ENCODE peak calls at places on chromosome 5, in seven cellular contexts. One of them, this sample, is unnamed. For H3K27me3, the result is how much of the 10 kb centered on the place peaks cover.

GRCh38 chr5:16957305-16958165 is 21.4 kb upstream of the MYO10 start:
- DNase-seq in keratinocyte: peak
- DNase-seq in pancreas: no peak
- DNase-seq in astrocyte: peak
- DNase-seq in heart right ventricle: no peak
- DNase-seq in fibroblast of lung: peak
- DNase-seq in SK-N-SH: no peak
- DNase-seq in this sample: no peak

GRCh38 chr5:31477516-31477915 is 54.4 kb downstream of the DROSHA start:
- DNase-seq in keratinocyte: no peak
- DNase-seq in pancreas: no peak
- DNase-seq in astrocyte: no peak
- DNase-seq in heart right ventricle: no peak
- DNase-seq in fibroblast of lung: no peak
- DNase-seq in SK-N-SH: no peak
- DNase-seq in this sample: no peak

GRCh38 chr5:32572778-32573480 is 12.4 kb upstream of the SUB1 start:
- DNase-seq in keratinocyte: no peak
- DNase-seq in pancreas: no peak
- DNase-seq in astrocyte: no peak
- DNase-seq in heart right ventricle: no peak
- DNase-seq in fibroblast of lung: no peak
- DNase-seq in SK-N-SH: no peak
- DNase-seq in this sample: no peak

GRCh38 chr5:150053231-150053626 is 33.1 kb downstream of the CSF1R start:
- DNase-seq in keratinocyte: no peak
- DNase-seq in pancreas: no peak
- DNase-seq in astrocyte: peak
- DNase-seq in heart right ventricle: no peak
- DNase-seq in fibroblast of lung: peak
- DNase-seq in SK-N-SH: peak
- DNase-seq in this sample: no peak

GRCh38 chr5:42807722-42808447 is 3.8 kb downstream of the SELENOP start:
- DNase-seq in keratinocyte: no peak
- DNase-seq in pancreas: no peak
- DNase-seq in astrocyte: no peak
- DNase-seq in heart right ventricle: no peak
- DNase-seq in fibroblast of lung: peak
- DNase-seq in SK-N-SH: no peak
- DNase-seq in this sample: no peak

GRCh38 chr5:1090538-1090937 is 21.3 kb downstream of the SLC12A7 start:
- DNase-seq in keratinocyte: no peak
- DNase-seq in pancreas: no peak
- DNase-seq in astrocyte: no peak
- DNase-seq in heart right ventricle: peak
- DNase-seq in fibroblast of lung: no peak
- DNase-seq in SK-N-SH: no peak
- DNase-seq in this sample: no peak

GRCh38 chr5:72427488-72428437 is 79.4 kb downstream of the ZNF366 start:
- DNase-seq in keratinocyte: no peak
- DNase-seq in pancreas: no peak
- DNase-seq in astrocyte: peak
- DNase-seq in heart right ventricle: no peak
- DNase-seq in fibroblast of lung: peak
- DNase-seq in SK-N-SH: no peak
- DNase-seq in this sample: no peak

GRCh38 chr5:152393420-152393819 is 11.7 kb downstream of the NMUR2 start:
- DNase-seq in keratinocyte: no peak
- DNase-seq in pancreas: no peak
- DNase-seq in astrocyte: no peak
- DNase-seq in heart right ventricle: no peak
- DNase-seq in fibroblast of lung: no peak
- DNase-seq in SK-N-SH: no peak
- DNase-seq in this sample: no peak

GRCh38 chr5:115165790-115166189 is 3.9 kb downstream of the TRIM36 start:
- DNase-seq in keratinocyte: no peak
- DNase-seq in pancreas: no peak
- DNase-seq in astrocyte: no peak
- DNase-seq in heart right ventricle: no peak
- DNase-seq in fibroblast of lung: no peak
- DNase-seq in SK-N-SH: no peak
- DNase-seq in this sample: no peak

GRCh38 chr5:77774981-77775772 is 962 bp downstream of the TBCA start:
- DNase-seq in keratinocyte: no peak
- DNase-seq in pancreas: peak
- DNase-seq in astrocyte: no peak
- DNase-seq in heart right ventricle: no peak
- DNase-seq in fibroblast of lung: no peak
- DNase-seq in SK-N-SH: no peak
- DNase-seq in this sample: no peak

GRCh38 chr5:176738851-176739250 is 71.5 kb upstream of the UNC5A start:
- DNase-seq in keratinocyte: no peak
- DNase-seq in pancreas: no peak
- DNase-seq in astrocyte: no peak
- DNase-seq in heart right ventricle: no peak
- DNase-seq in fibroblast of lung: no peak
- DNase-seq in SK-N-SH: peak
- DNase-seq in this sample: no peak

GRCh38 chr5:176736271-176736965 is 73.9 kb upstream of the UNC5A start:
- DNase-seq in keratinocyte: no peak
- DNase-seq in pancreas: no peak
- DNase-seq in astrocyte: no peak
- DNase-seq in heart right ventricle: no peak
- DNase-seq in fibroblast of lung: no peak
- DNase-seq in SK-N-SH: peak
- DNase-seq in this sample: no peak

GRCh38 chr5:176739461-176740051 is 70.8 kb upstream of the UNC5A start:
- DNase-seq in keratinocyte: no peak
- DNase-seq in pancreas: no peak
- DNase-seq in astrocyte: no peak
- DNase-seq in heart right ventricle: no peak
- DNase-seq in fibroblast of lung: no peak
- DNase-seq in SK-N-SH: peak
- DNase-seq in this sample: no peak

GRCh38 chr5:176737001-176737745 is 73.2 kb upstream of the UNC5A start:
- DNase-seq in keratinocyte: no peak
- DNase-seq in pancreas: peak
- DNase-seq in astrocyte: no peak
- DNase-seq in heart right ventricle: no peak
- DNase-seq in fibroblast of lung: no peak
- DNase-seq in SK-N-SH: peak
- DNase-seq in this sample: peak

GRCh38 chr5:176737746-176738699 is 72.3 kb upstream of the UNC5A start:
- DNase-seq in keratinocyte: no peak
- DNase-seq in pancreas: no peak
- DNase-seq in astrocyte: no peak
- DNase-seq in heart right ventricle: no peak
- DNase-seq in fibroblast of lung: no peak
- DNase-seq in SK-N-SH: peak
- DNase-seq in this sample: peak
- H3K27me3 ChIP-seq in keratinocyte: half or more
- H3K27me3 ChIP-seq in pancreas: under half
- H3K27me3 ChIP-seq in astrocyte: under half
- H3K27me3 ChIP-seq in heart right ventricle: half or more
- H3K27me3 ChIP-seq in fibroblast of lung: half or more
- H3K27me3 ChIP-seq in SK-N-SH: under half
- H3K27me3 ChIP-seq in this sample: under half

GRCh38 chr5:109877670-109878045 is 187.9 kb downstream of the MAN2A1 start:
- DNase-seq in keratinocyte: no peak
- DNase-seq in pancreas: no peak
- DNase-seq in astrocyte: peak
- DNase-seq in heart right ventricle: no peak
- DNase-seq in fibroblast of lung: peak
- DNase-seq in SK-N-SH: no peak
- DNase-seq in this sample: no peak
- H3K4me3 ChIP-seq in keratinocyte: no peak
- H3K4me3 ChIP-seq in pancreas: no peak
- H3K4me3 ChIP-seq in astrocyte: peak
- H3K4me3 ChIP-seq in heart right ventricle: no peak
- H3K4me3 ChIP-seq in fibroblast of lung: no peak
- H3K4me3 ChIP-seq in SK-N-SH: no peak
- H3K4me3 ChIP-seq in this sample: no peak

GRCh38 chr5:69492391-69493234 is at the start of gene OCLN:
- DNase-seq in keratinocyte: no peak
- DNase-seq in pancreas: peak
- DNase-seq in astrocyte: no peak
- DNase-seq in heart right ventricle: peak
- DNase-seq in fibroblast of lung: peak
- DNase-seq in SK-N-SH: peak
- DNase-seq in this sample: peak

GRCh38 chr5:69494481-69494880 is 1.9 kb downstream of the OCLN start:
- DNase-seq in keratinocyte: no peak
- DNase-seq in pancreas: no peak
- DNase-seq in astrocyte: no peak
- DNase-seq in heart right ventricle: no peak
- DNase-seq in fibroblast of lung: no peak
- DNase-seq in SK-N-SH: no peak
- DNase-seq in this sample: no peak

GRCh38 chr5:69491027-69491426 is 1.6 kb upstream of the OCLN start:
- DNase-seq in keratinocyte: no peak
- DNase-seq in pancreas: no peak
- DNase-seq in astrocyte: no peak
- DNase-seq in heart right ventricle: no peak
- DNase-seq in fibroblast of lung: no peak
- DNase-seq in SK-N-SH: no peak
- DNase-seq in this sample: no peak

GRCh38 chr5:69493235-69493925 is 790 bp downstream of the OCLN start:
- DNase-seq in keratinocyte: no peak
- DNase-seq in pancreas: peak
- DNase-seq in astrocyte: peak
- DNase-seq in heart right ventricle: no peak
- DNase-seq in fibroblast of lung: peak
- DNase-seq in SK-N-SH: peak
- DNase-seq in this sample: peak

DNA sequence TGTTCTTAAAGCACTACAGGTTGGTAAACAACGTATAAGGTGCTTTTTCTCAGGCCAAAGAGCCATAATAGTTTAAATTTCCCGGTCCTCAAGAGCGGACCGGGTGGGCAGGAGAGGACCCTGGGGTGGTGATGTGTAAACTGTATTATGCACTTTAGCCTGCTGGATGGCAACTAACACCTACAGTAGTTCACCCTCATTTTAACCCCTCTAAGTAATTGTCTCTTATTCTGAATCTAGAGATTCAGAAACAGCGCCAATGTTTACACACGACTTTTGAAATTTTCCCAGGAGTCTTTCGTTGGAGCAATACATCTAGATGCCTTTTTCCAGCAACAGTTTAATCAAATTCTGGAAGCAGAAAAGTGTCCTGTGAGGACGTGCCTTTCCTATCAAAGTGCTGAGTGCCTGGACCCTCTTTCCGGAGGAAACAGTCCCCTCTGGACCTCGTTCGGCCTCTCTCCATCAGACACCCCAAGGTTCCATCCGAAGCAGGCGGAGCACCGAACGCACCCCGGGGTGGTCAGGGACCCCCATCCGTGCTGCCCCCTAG is 676 bp upstream of the OCLN start:
- DNase-seq in keratinocyte: no peak
- DNase-seq in pancreas: no peak
- DNase-seq in astrocyte: no peak
- DNase-seq in heart right ventricle: no peak
- DNase-seq in fibroblast of lung: no peak
- DNase-seq in SK-N-SH: no peak
- DNase-seq in this sample: no peak
- H3K27me3 ChIP-seq in keratinocyte: under half
- H3K27me3 ChIP-seq in pancreas: under half
- H3K27me3 ChIP-seq in astrocyte: under half
- H3K27me3 ChIP-seq in heart right ventricle: half or more
- H3K27me3 ChIP-seq in fibroblast of lung: under half
- H3K27me3 ChIP-seq in SK-N-SH: under half
- H3K27me3 ChIP-seq in this sample: under half

DNA sequence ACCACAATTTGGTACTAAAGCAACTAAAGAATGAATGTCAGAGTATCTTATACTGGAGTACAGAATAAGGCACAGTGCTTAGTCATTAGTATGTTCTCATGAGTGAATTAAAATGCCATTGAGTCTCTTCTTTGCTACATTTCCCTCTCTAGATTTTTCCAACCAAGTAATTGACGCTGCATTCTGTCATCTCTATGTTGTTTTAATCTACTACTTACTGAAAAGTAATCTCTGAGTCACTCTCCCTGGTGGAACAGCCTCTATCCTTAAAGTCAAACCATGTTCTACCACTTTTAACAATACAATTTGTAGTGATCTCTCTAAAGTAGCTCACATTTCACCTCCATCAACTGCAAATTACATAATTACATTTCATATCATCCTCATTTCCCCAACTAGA is 495.1 kb downstream of the CDH18 start:
- DNase-seq in keratinocyte: no peak
- DNase-seq in pancreas: no peak
- DNase-seq in astrocyte: peak
- DNase-seq in heart right ventricle: no peak
- DNase-seq in fibroblast of lung: peak
- DNase-seq in SK-N-SH: no peak
- DNase-seq in this sample: no peak
- H3K4me3 ChIP-seq in keratinocyte: no peak
- H3K4me3 ChIP-seq in pancreas: no peak
- H3K4me3 ChIP-seq in astrocyte: no peak
- H3K4me3 ChIP-seq in heart right ventricle: no peak
- H3K4me3 ChIP-seq in fibroblast of lung: no peak
- H3K4me3 ChIP-seq in SK-N-SH: no peak
- H3K4me3 ChIP-seq in this sample: no peak

GRCh38 chr5:97591781-97592180 is 408.7 kb upstream of the RIOK2 start:
- DNase-seq in keratinocyte: no peak
- DNase-seq in pancreas: no peak
- DNase-seq in astrocyte: no peak
- DNase-seq in heart right ventricle: no peak
- DNase-seq in fibroblast of lung: no peak
- DNase-seq in SK-N-SH: no peak
- DNase-seq in this sample: no peak
- H3K27me3 ChIP-seq in keratinocyte: under half
- H3K27me3 ChIP-seq in pancreas: under half
- H3K27me3 ChIP-seq in astrocyte: under half
- H3K27me3 ChIP-seq in heart right ventricle: under half
- H3K27me3 ChIP-seq in fibroblast of lung: under half
- H3K27me3 ChIP-seq in SK-N-SH: under half
- H3K27me3 ChIP-seq in this sample: under half

DNA sequence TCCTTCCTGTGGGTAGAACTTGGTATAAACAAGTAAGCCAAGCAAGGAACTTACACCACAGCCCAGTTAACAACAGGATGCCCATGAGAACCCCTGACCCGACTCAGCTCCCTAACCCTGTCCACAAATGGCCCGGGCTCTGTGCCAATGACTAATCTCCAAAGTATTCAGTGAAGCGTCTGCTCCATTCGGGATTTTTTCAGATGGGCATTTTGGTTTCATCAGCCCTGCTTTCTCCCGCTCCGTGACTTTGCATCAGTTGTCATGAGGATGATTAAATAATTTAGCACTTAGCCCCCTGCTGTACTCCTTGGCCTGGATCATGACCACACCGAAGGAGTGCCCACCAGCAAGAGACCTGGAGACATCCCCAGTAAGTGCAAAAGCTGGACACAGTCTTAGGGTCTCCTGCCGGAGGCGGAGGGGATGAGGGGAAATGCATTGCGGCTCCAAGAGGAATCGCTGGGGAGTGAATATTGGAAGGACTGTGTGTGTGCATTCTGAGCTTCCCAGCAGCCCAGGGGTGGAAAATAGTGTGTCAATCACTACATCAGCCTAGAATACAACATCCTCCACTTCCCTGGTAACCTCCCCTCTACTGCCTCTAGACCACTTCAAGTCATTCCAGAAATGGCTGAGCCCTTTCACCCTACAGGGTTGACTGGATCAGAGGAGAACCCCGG is 41.4 kb upstream of the DNAH5 start:
- DNase-seq in keratinocyte: peak
- DNase-seq in pancreas: peak
- DNase-seq in astrocyte: peak
- DNase-seq in heart right ventricle: no peak
- DNase-seq in fibroblast of lung: peak
- DNase-seq in SK-N-SH: no peak
- DNase-seq in this sample: no peak
- H3K4me3 ChIP-seq in keratinocyte: no peak
- H3K4me3 ChIP-seq in pancreas: no peak
- H3K4me3 ChIP-seq in astrocyte: peak
- H3K4me3 ChIP-seq in heart right ventricle: no peak
- H3K4me3 ChIP-seq in fibroblast of lung: no peak
- H3K4me3 ChIP-seq in SK-N-SH: peak
- H3K4me3 ChIP-seq in this sample: no peak

This sample was measured in Caco-2.